ENCODE peak calls at places on chromosome 12, in five cellular contexts. O is Calu3; S is NCI-H146; U is GM12891; P is activated CD8-positive, alpha-beta T cell treated with anti-CD3 and anti-CD28 coated beads, Interleukin-2, amount 10 ng/mL, durations not matched to agents 7 days and 5 days. R is an unnamed sample.

GRCh38 chr12:23750923-23751322 is 198.5 kb downstream of the SOX5 start:
- DNase-seq in S (no peak), P (no peak), U (no peak), O (no peak), R (no peak)

GRCh38 chr12:7123806-7124519 is 4.7 kb downstream of the RBP5 start:
- DNase-seq in U (no peak), S (no peak), O (no peak), P (no peak), R (no peak)

GRCh38 chr12:124734224-124734788 is 129.4 kb downstream of the SCARB1 start:
- DNase-seq in O (no peak), U (no peak), P (no peak), S (no peak), R (no peak)

GRCh38 chr12:88185988-88186387 is 43.9 kb downstream of the TMTC3 start:
- DNase-seq in O (peak; percentile 21), S (peak; percentile 86), P (no peak), U (no peak), R (no peak)

GRCh38 chr12:115004469-115005146 is 320.6 kb upstream of the TBX3 start:
- DNase-seq in U (no peak), S (no peak), O (no peak), P (no peak), R (no peak)

GRCh38 chr12:7374423-7375144 is 69.4 kb downstream of the CD163L1 start:
- DNase-seq in S (peak; percentile 31), U (peak; percentile 12), O (peak; percentile 69), P (peak; percentile 41), R (no peak)

GRCh38 chr12:128245890-128246289 is 21.1 kb upstream of the TMEM132C start:
- DNase-seq in S (no peak), P (no peak), O (no peak), U (no peak), R (no peak)

GRCh38 chr12:2553388-2554126 is 241.2 kb upstream of the FKBP4 start:
- DNase-seq in U (no peak), S (no peak), O (no peak), P (no peak), R (no peak)

R was measured in GM12864.